ENCODE peak calls at places on chromosomes 11 and 22, in nine cellular contexts. P is endothelial cell; U is uterus; H is NCI-H1105; X is HTR-8/SVneo; O is fibroblast of mammary gland; D is ureter; N is effector memory CD8-positive, alpha-beta T cell; B is body of pancreas. I is an unnamed sample.

GRCh38 chr22:32803020-32803758 is 1.7 kb downstream of the TIMP3 start:
- DNase-seq in X (no peak), P (no peak), U (peak; percentile 54), D (no peak), H (no peak), N (no peak), O (peak; percentile 68), B (no peak), I (no peak)

GRCh38 chr11:118222437-118222836 is 2.4 kb downstream of the JAML start:
- DNase-seq in H (no peak), B (no peak), U (no peak), P (no peak), X (no peak), N (no peak), O (no peak), D (no peak), I (no peak)

GRCh38 chr22:40534379-40535188 is 101.9 kb downstream of the MRTFA start:
- DNase-seq in D (no peak), N (no peak), X (peak; percentile 24), H (no peak), O (peak; percentile 89), P (no peak), U (no peak), B (peak; percentile 32), I (no peak)

GRCh38 chr22:33082221-33082620 is 24.0 kb upstream of the SYN3 start:
- DNase-seq in U (no peak), B (no peak), X (no peak), N (no peak), D (no peak), O (no peak), H (no peak), P (no peak), I (no peak)

GRCh38 chr11:57406337-57406904 is 16.0 kb upstream of the PRG2 start:
- DNase-seq in U (no peak), X (no peak), O (peak; percentile 60), B (peak; percentile 21), P (no peak), H (no peak), D (no peak), N (no peak), I (no peak)

GRCh38 chr11:33860926-33861325 is 30.9 kb downstream of the LMO2 start:
- DNase-seq in U (no peak), H (no peak), N (no peak), O (no peak), D (no peak), X (no peak), B (peak; percentile 77), P (no peak), I (no peak)

GRCh38 chr22:30036656-30037055 is 43.6 kb upstream of the HORMAD2 start:
- DNase-seq in H (no peak), U (no peak), N (no peak), O (no peak), D (no peak), X (no peak), B (no peak), P (no peak), I (no peak)

GRCh38 chr11:74443071-74443864 is 24.1 kb downstream of the KCNE3 start:
- DNase-seq in O (no peak), U (no peak), N (no peak), B (peak; percentile 89), X (no peak), H (peak; percentile 69), P (no peak), D (no peak), I (no peak)

GRCh38 chr11:12598330-12599256 is 75.6 kb upstream of the TEAD1 start:
- DNase-seq in O (peak; percentile 56), U (no peak), D (no peak), X (no peak), N (no peak), B (no peak), P (no peak), H (no peak), I (no peak)

I was measured in coronary artery.